ENCODE peak calls at places on chromosomes 16 and 17, in four cellular contexts. Z is bronchial epithelial cell; K is psoas muscle; L is CD8-positive, alpha-beta T cell. D is an unnamed sample.

GRCh38 chr17:12613566-12613965 is 52.1 kb upstream of the MYOCD start:
- DNase-seq in Z (peak; percentile 37), K (no peak), L (no peak), D (peak; percentile 46)

GRCh38 chr17:63998050-63998720 is at the start of gene PRR29:
- DNase-seq in Z (no peak), K (peak; percentile 71), L (peak; percentile 63), D (peak; percentile 62)

GRCh38 chr16:84520778-84521770 is 16.6 kb upstream of the MEAK7 start:
- DNase-seq in Z (peak; percentile 94), K (no peak), L (no peak), D (no peak)

GRCh38 chr17:7393613-7394451 is 493 bp downstream of the PLSCR3 start:
- DNase-seq in Z (peak; percentile 44), K (peak; percentile 49), L (peak; percentile 57), D (peak; percentile 25)

GRCh38 chr16:67184453-67185002 is 765 bp upstream of the MATCAP1 start:
- DNase-seq in Z (no peak), K (no peak), L (no peak), D (no peak)

GRCh38 chr17:62649570-62649969 is 22.1 kb downstream of the MRC2 start:
- DNase-seq in Z (no peak), K (no peak), L (no peak), D (no peak)

GRCh38 chr16:3131755-3132377 is 3.0 kb upstream of the ZNF213 start:
- DNase-seq in Z (peak; percentile 33), K (peak; percentile 36), L (no peak), D (peak; percentile 58)

GRCh38 chr16:61993076-61993475 is 43.2 kb downstream of the CDH8 start:
- DNase-seq in Z (no peak), K (no peak), L (no peak), D (no peak)

DNA sequence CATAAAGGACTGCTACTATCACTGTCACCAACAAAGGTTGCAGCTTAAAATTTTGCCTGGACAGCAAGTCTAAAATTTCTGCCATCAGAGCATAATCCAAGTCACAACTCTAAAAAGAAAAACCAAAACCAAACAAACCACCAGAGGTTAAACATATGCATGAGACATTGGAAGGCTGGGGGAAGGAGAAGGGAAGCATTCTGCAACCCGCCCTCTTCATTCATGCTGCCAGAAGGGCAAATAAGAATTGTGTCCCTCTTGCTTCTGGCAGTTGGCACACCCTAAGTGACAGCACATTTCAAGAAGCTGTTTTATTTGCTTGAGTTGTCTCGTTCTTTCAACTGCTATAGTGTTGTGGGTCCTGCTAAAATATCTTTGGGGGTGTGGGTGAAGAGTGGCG is 99.6 kb downstream of the SKAP1 start:
- DNase-seq in Z (no peak), K (no peak), L (no peak), D (no peak)
- TF ChIP-seq CTCF in Z (no peak), K (no peak), L (no peak), D (no peak)

GRCh38 chr16:89723279-89724250 is 2.2 kb downstream of the ZNF276 start:
- DNase-seq in Z (no peak), K (no peak), L (peak; percentile 76), D (peak; percentile 37)
- H3K4me3 ChIP-seq in Z (no peak overlapping the region), K (peak overlapping the region; percentile 97), L (peak overlapping the region; percentile 98), D (peak overlapping the region; percentile 10)

GRCh38 chr16:4291699-4292098 is 18.9 kb upstream of the TFAP4 start:
- DNase-seq in Z (no peak), K (no peak), L (no peak), D (no peak)

GRCh38 chr16:4290236-4290830 is 17.5 kb upstream of the TFAP4 start:
- DNase-seq in Z (peak; percentile 95), K (no peak), L (no peak), D (peak; percentile 63)

GRCh38 chr16:4283939-4284338 is 11.1 kb upstream of the TFAP4 start:
- DNase-seq in Z (peak; percentile 72), K (no peak), L (no peak), D (peak; percentile 48)

GRCh38 chr16:4285167-4285566 is 12.3 kb upstream of the TFAP4 start:
- DNase-seq in Z (no peak), K (no peak), L (no peak), D (no peak)

GRCh38 chr16:4288148-4288921 is 15.5 kb upstream of the TFAP4 start:
- DNase-seq in Z (peak; percentile 79), K (peak; percentile 78), L (peak; percentile 74), D (peak; percentile 58)
- TF ChIP-seq CTCF in Z (peak; percentile 90), K (peak; percentile 91), L (peak; percentile 95), D (peak; percentile 96)

GRCh38 chr17:48540213-48540612 is 4.7 kb downstream of the HOXB2 start:
- DNase-seq in Z (no peak), K (no peak), L (no peak), D (no peak)

GRCh38 chr17:48539177-48539576 is 5.7 kb downstream of the HOXB2 start:
- DNase-seq in Z (peak; percentile 30), K (no peak), L (no peak), D (no peak)

GRCh38 chr17:48541574-48542113 is 3.3 kb downstream of the HOXB2 start:
- DNase-seq in Z (no peak), K (peak; percentile 77), L (peak; percentile 28), D (no peak)

GRCh38 chr17:48542114-48542955 is 2.6 kb downstream of the HOXB2 start:
- DNase-seq in Z (no peak), K (no peak), L (no peak), D (no peak)

DNA sequence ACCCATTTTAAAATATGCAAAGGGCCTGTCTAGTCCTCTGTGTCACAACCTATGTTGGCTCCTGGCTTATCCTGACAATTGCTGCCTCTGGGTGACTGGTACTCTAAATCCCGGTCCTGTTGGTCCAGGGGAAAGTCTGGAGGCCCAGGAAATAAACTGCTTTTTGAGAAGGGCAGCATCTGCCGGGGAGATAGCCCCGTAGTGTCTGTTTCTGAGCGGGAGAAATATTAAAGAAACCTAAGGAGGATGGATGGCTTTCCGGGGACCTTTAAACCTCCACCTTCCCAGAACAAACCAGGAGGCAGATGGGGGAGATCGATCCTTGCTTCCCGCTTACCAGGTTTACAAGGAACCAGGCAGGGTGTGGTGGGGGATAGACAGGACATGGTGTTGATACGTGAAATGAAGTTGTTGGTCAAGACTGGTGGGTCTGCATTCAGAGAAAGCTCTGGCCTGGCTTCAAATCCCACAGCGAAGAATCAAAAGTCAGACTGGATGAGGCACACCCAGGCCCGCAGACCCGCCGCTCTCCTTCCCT is 3.8 kb downstream of the HOXB2 start:
- DNase-seq in Z (no peak), K (no peak), L (no peak), D (no peak)
- H3K4me3 ChIP-seq in Z (no peak overlapping the region), K (peak overlapping the region; percentile 85), L (peak overlapping the region; percentile 81), D (no peak overlapping the region)

GRCh38 chr16:16045879-16046278 is 96.5 kb downstream of the ABCC1 start:
- DNase-seq in Z (no peak), K (no peak), L (no peak), D (no peak)
- TF ChIP-seq CTCF in Z (no peak), K (peak; percentile 8), L (no peak), D (peak; percentile 37)

DNA sequence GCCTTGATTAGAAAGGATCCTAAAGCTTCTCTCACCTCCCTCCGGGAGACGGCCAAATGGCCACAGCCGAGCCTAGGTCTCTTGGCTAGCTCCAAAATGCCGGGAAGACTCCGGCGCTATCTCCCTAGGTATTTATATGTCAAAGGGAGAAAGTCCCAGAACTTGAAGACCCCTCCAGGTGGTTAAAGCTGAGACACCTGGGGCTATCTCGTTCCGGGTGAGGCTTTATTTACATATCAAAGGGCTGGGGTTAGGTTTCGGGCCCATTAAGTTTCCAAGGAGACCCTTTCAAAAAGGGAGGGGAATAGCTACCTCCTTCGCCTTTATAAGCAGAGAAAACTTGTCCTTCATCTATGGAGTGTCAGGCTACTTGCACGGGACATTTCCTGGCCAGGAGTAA is 70.9 kb upstream of the KIFC3 start:
- DNase-seq in Z (no peak), K (no peak), L (no peak), D (no peak)
- H3K4me3 ChIP-seq in Z (no peak overlapping the region), K (no peak overlapping the region), L (no peak overlapping the region), D (no peak overlapping the region)

DNA sequence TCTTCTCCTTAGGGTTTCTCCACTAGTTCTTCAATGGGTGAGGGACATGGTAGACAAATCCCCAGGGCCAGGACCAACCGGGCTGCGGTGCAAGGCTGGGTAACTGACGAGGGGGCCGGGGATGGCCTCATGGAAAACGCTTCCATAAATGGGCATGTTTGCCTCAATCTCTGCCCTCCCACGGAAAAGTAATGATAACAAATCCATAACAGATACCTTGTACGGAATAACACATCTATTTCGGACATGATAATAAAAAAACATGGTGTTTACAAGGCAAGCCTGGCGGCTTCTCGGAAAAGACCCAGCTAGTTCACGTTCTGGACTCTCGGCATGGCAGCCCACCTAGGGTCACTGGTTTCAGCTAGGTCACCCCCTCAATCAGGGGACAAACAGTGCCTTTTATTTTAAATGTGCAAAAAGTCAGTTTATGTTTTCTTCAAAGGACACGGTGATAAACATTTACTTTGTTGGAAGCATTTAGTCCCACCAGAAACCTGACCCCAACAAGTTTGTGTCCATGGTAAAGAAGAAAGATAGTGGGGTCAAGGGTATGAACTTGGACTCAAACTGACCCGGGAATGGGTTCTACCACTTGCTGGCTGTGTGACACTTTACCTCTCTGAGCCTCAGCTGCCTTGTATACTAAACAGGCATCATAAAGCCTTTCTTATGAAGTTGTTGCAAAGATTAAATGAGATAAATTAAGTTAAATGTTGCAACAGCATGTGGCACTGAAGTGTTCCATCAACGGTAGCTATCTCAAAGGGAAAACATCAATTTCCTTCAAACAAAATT is 1.7 kb downstream of the MYH11 start:
- DNase-seq in Z (no peak), K (no peak), L (no peak), D (no peak)
- TF ChIP-seq CTCF in Z (no peak), K (no peak), L (no peak), D (no peak)

DNA sequence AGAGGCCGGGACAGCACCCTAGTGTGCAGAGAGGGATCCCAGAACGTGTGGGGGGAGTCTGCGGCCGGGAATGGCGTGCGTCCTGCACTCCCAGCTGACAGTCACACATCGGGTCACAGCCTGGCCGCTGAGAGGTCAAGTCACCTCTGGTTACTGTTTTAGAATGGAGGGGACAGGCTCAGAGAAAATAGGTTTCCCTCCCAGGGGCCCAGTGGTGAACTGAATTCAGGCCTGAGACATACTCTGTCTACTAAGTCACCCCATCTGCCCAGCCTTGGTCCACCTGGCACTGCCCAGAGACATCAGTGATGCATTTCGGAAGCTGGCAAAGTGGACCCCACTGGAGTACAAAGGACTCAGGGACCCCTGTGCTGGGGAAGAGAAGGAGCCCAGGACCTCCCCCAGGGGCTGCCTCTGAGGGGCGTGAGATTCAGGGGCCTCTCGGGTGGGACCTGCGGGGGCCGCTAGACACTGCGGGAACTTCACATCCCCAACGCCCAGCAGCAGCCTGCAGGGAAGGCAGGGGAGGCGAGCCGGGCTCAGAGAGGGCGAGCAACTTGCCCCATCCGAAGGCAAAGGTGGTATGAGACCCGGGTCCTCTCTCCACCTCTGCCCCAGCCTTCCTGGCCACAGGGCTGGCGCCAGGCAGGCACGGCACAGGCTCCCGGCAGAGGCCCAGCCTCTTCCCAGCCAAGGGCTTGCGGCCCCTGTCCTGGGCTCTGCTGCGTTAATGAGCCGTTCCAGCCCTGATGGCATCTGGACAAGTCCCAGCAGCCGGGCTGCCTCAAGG is 870 bp upstream of the HS3ST6 start:
- DNase-seq in Z (no peak), K (no peak), L (no peak), D (no peak)
- H3K4me3 ChIP-seq in Z (no peak overlapping the region), K (no peak overlapping the region), L (no peak overlapping the region), D (no peak overlapping the region)

GRCh38 chr17:57889892-57890856 is 40.3 kb upstream of the MRPS23 start:
- DNase-seq in Z (peak; percentile 61), K (peak; percentile 91), L (no peak), D (peak; percentile 63)
- TF ChIP-seq CTCF in Z (no peak), K (no peak), L (no peak), D (no peak)

D was measured in choroid plexus epithelial cell.